ENCODE peak calls at places on chromosomes 4 and X, in six cellular contexts. P is type B pancreatic cell; A is ecto neural progenitor cell; E is OCI-M1; D is heart right ventricle; Y is stimulated activated CD8-positive, alpha-beta memory T cell treated with anti-CD3 and anti-CD28 coated beads, Interleukin-4, amount 100 ng/mL, for 48 hours. L is an unnamed sample.

GRCh38 chr4:121155893-121156292 is 8.2 kb downstream of the TNIP3 start:
- DNase-seq in P (no peak), D (no peak), E (peak), A (no peak), Y (no peak), L (no peak)

GRCh38 chrX:28472926-28473325 is 114.3 kb upstream of the IL1RAPL1 start:
- DNase-seq in P (no peak), A (no peak), D (no peak), Y (no peak), E (no peak), L (no peak)

GRCh38 chr4:13783800-13784411 is 156.4 kb upstream of the BOD1L1 start:
- DNase-seq in Y (no peak), P (no peak), D (no peak), E (peak), A (no peak), L (no peak)

GRCh38 chr4:52560844-52561280 is 98.2 kb downstream of the USP46 start:
- DNase-seq in D (no peak), P (no peak), A (no peak), Y (no peak), E (no peak), L (no peak)

GRCh38 chr4:8439914-8440490 is 521 bp downstream of the ACOX3 start:
- DNase-seq in Y (no peak), E (peak), A (no peak), D (no peak), P (no peak), L (peak)

GRCh38 chrX:150212672-150213480 is 150.2 kb upstream of the MAMLD1 start:
- DNase-seq in A (no peak), Y (no peak), P (no peak), D (peak), E (no peak), L (no peak)

GRCh38 chr4:39569209-39569608 is 42.0 kb upstream of the UGDH start:
- DNase-seq in E (no peak), A (no peak), Y (no peak), D (no peak), P (no peak), L (no peak)

GRCh38 chr4:154490589-154491340 is 834 bp downstream of the DCHS2 start:
- DNase-seq in A (peak), Y (peak), D (no peak), E (no peak), P (no peak), L (peak)

GRCh38 chr4:10074076-10074766 is 42.4 kb downstream of the WDR1 start:
- DNase-seq in E (no peak), Y (no peak), A (no peak), P (no peak), D (no peak), L (peak)

GRCh38 chrX:72478351-72478750 is 94.3 kb downstream of the HDAC8 start:
- DNase-seq in E (no peak), Y (no peak), A (no peak), P (no peak), D (no peak), L (no peak)

GRCh38 chr4:38177792-38178665 is 217.8 kb downstream of the PTTG2 start:
- DNase-seq in D (peak), Y (peak), P (no peak), A (no peak), E (peak), L (peak)

GRCh38 chrX:48833531-48834138 is 1.8 kb downstream of the PCSK1N start:
- DNase-seq in P (no peak), E (peak), A (no peak), Y (no peak), D (no peak), L (no peak)

GRCh38 chr4:25915359-25915716 is 1.3 kb downstream of the SMIM20 start:
- DNase-seq in Y (no peak), A (no peak), D (peak), E (peak), P (no peak), L (peak)

GRCh38 chr4:76476606-76477005 is 41.6 kb downstream of the SHROOM3 start:
- DNase-seq in Y (no peak), A (no peak), D (no peak), P (no peak), E (no peak), L (no peak)

GRCh38 chrX:39613997-39614679 is 483.6 kb downstream of the BCOR start:
- DNase-seq in D (no peak), E (no peak), A (peak), Y (peak), P (no peak), L (no peak)

GRCh38 chrX:16712116-16712824 is at the start of gene CTPS2:
- DNase-seq in P (peak), E (peak), A (peak), Y (peak), D (peak), L (peak)

GRCh38 chrX:29553542-29553941 is 661.8 kb upstream of the MAGEB2 start:
- DNase-seq in D (no peak), A (no peak), E (no peak), P (no peak), Y (no peak), L (no peak)

GRCh38 chrX:1601051-1601767 is 9.8 kb downstream of the AKAP17A start:
- DNase-seq in D (no peak), A (no peak), Y (peak), P (peak), E (no peak), L (no peak)

GRCh38 chrX:50579955-50580354 is 109.3 kb upstream of the DGKK start:
- DNase-seq in D (peak), Y (peak), A (no peak), E (peak), P (no peak), L (peak)

GRCh38 chr4:5926601-5927000 is 33.7 kb upstream of the CRMP1 start:
- DNase-seq in E (no peak), P (no peak), Y (no peak), D (no peak), A (no peak), L (no peak)

GRCh38 chrX:149830192-149830873 is 48.6 kb downstream of the MAGEA9 start:
- DNase-seq in A (peak), D (no peak), Y (peak), P (no peak), E (no peak), L (no peak)

GRCh38 chr4:36618102-36618501 is 336.7 kb downstream of the DTHD1 start:
- DNase-seq in A (no peak), D (no peak), Y (no peak), P (no peak), E (no peak), L (no peak)

GRCh38 chr4:38313175-38313574 is 350.8 kb upstream of the KLF3 start:
- DNase-seq in D (no peak), P (no peak), E (no peak), Y (no peak), A (no peak), L (no peak)